ENCODE peak calls at places on chromosomes 7 and 10, in ten cellular contexts. I, F, Z, J, H, S, V, P, A and X are unnamed samples.

GRCh38 chr10:33697016-33697415 is 362.5 kb upstream of the NRP1 start:
- DNase-seq in I (no peak), F (no peak), Z (no peak), J (no peak), H (no peak), S (peak; percentile 64), V (no peak), P (no peak), A (no peak), X (no peak)

GRCh38 chr7:50312589-50313162 is 8.2 kb downstream of the IKZF1 start:
- DNase-seq in I (no peak), F (no peak), Z (no peak), J (no peak), H (no peak), S (no peak), V (no peak), P (no peak), A (no peak), X (no peak)

GRCh38 chr10:62230344-62231138 is 38.1 kb downstream of the RTKN2 start:
- DNase-seq in I (no peak), F (no peak), Z (no peak), J (no peak), H (peak; percentile 85), S (peak; percentile 39), V (no peak), P (no peak), A (no peak), X (no peak)

GRCh38 chr10:132192991-132193670 is 6.4 kb downstream of the DPYSL4 start:
- DNase-seq in I (no peak), F (peak; percentile 23), Z (no peak), J (peak; percentile 74), H (no peak), S (peak; percentile 18), V (no peak), P (no peak), A (no peak), X (no peak)

GRCh38 chr10:27745719-27746363 is at the start of gene MKX:
- DNase-seq in I (no peak), F (peak; percentile 60), Z (no peak), J (peak; percentile 62), H (peak; percentile 56), S (peak; percentile 82), V (no peak), P (no peak), A (no peak), X (no peak)

GRCh38 chr10:78685466-78686163 is 383.2 kb upstream of the ZMIZ1 start:
- DNase-seq in I (no peak), F (no peak), Z (no peak), J (no peak), H (peak; percentile 56), S (peak; percentile 18), V (no peak), P (no peak), A (no peak), X (no peak)

GRCh38 chr10:51937313-51937712 is 237.9 kb upstream of the CSTF2T start:
- DNase-seq in I (no peak), F (no peak), Z (peak; percentile 42), J (no peak), H (peak; percentile 70), S (peak; percentile 67), V (no peak), P (no peak), A (no peak), X (peak; percentile 40)

GRCh38 chr10:6351540-6351939 is 148.8 kb downstream of the PFKFB3 start:
- DNase-seq in I (no peak), F (no peak), Z (no peak), J (no peak), H (no peak), S (no peak), V (no peak), P (no peak), A (no peak), X (no peak)

GRCh38 chr10:13707156-13707881 is 120.6 kb downstream of the PRPF18 start:
- DNase-seq in I (no peak), F (peak; percentile 83), Z (peak; percentile 70), J (peak; percentile 93), H (peak; percentile 97), S (peak; percentile 94), V (peak; percentile 65), P (peak; percentile 72), A (no peak), X (no peak)

GRCh38 chr7:17095951-17096350 is 202.5 kb upstream of the AHR start:
- DNase-seq in I (no peak), F (no peak), Z (no peak), J (no peak), H (no peak), S (no peak), V (no peak), P (no peak), A (no peak), X (no peak)

GRCh38 chr7:17099083-17099973 is 199.1 kb upstream of the AHR start:
- DNase-seq in I (no peak), F (peak; percentile 30), Z (no peak), J (no peak), H (peak; percentile 60), S (peak; percentile 58), V (peak; percentile 88), P (peak; percentile 34), A (no peak), X (peak; percentile 46)

GRCh38 chr7:17095001-17095574 is 203.4 kb upstream of the AHR start:
- DNase-seq in I (no peak), F (no peak), Z (no peak), J (no peak), H (peak; percentile 89), S (peak; percentile 90), V (peak; percentile 94), P (peak; percentile 14), A (no peak), X (no peak)

GRCh38 chr7:17098515-17098914 is 199.9 kb upstream of the AHR start:
- DNase-seq in I (no peak), F (no peak), Z (no peak), J (no peak), H (no peak), S (no peak), V (no peak), P (no peak), A (no peak), X (no peak)

GRCh38 chr7:17097668-17098297 is 200.7 kb upstream of the AHR start:
- DNase-seq in I (no peak), F (no peak), Z (no peak), J (no peak), H (peak; percentile 18), S (no peak), V (no peak), P (no peak), A (no peak), X (no peak)
- H3K4me3 ChIP-seq in I (no peak overlapping the region), F (no peak overlapping the region), Z (no peak overlapping the region), J (no peak overlapping the region), H (no peak overlapping the region), S (no peak overlapping the region), V (peak overlapping the region; percentile 6), P (no peak overlapping the region), A (no peak overlapping the region), X (no peak overlapping the region)

DNA sequence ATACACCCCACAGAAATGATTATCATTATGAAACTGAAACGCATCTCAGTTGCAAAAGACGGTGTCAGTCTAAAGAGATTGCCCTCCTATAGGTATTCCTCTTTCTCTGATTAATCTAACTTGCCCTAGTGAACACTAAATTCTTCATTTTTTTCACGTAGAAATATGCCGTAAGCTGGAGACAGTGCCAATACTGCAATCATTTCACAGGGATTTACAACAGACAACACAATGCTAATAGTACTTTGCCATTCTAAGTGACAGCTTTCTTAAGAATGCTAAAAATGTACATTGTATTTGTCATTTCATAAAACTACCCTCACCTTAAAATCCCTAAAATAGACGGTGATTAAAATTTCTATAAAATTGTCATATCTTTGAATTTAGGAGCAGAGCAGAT is 9.2 kb downstream of the EBF3 start:
- DNase-seq in I (no peak), F (no peak), Z (no peak), J (no peak), H (no peak), S (no peak), V (no peak), P (no peak), A (no peak), X (no peak)
- H3K4me3 ChIP-seq in I (no peak overlapping the region), F (peak overlapping the region; percentile 83), Z (no peak overlapping the region), J (peak overlapping the region; percentile 33), H (no peak overlapping the region), S (no peak overlapping the region), V (no peak overlapping the region), P (no peak overlapping the region), A (peak overlapping the region; percentile 7), X (no peak overlapping the region)

DNA sequence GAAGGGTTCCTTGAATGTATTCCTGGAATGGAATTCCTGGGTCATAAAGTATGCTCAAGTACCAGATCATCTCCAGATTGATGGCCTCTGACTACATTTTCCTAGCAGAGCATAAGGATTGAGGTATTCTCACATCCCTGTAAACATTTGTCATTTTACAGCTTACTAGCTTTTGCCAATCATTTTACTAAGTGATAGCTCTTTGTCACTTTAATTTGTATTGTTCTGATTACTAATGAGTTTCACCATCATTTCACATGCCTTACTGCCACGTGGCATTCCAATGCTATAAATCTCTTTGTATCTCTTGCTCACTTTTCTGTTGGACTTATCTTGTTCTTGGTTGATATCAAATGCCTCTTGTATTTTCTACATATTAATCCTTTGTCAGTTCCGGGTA is 68.6 kb upstream of the CACNB2 start:
- DNase-seq in I (no peak), F (no peak), Z (no peak), J (no peak), H (peak; percentile 53), S (peak; percentile 14), V (no peak), P (no peak), A (no peak), X (no peak)
- H3K4me3 ChIP-seq in I (no peak overlapping the region), F (no peak overlapping the region), Z (no peak overlapping the region), J (no peak overlapping the region), H (no peak overlapping the region), S (no peak overlapping the region), V (no peak overlapping the region), P (no peak overlapping the region), A (no peak overlapping the region), X (no peak overlapping the region)

GRCh38 chr7:139075031-139075652 is 34.4 kb downstream of the ZC3HAV1 start:
- DNase-seq in I (peak; percentile 28), F (peak; percentile 65), Z (peak; percentile 65), J (peak; percentile 76), H (peak; percentile 59), S (peak; percentile 89), V (peak; percentile 57), P (peak; percentile 38), A (peak; percentile 68), X (peak; percentile 32)
- H3K4me3 ChIP-seq in I (no peak overlapping the region), F (no peak overlapping the region), Z (no peak overlapping the region), J (no peak overlapping the region), H (no peak overlapping the region), S (no peak overlapping the region), V (no peak overlapping the region), P (no peak overlapping the region), A (no peak overlapping the region), X (no peak overlapping the region)